ENCODE peak calls at places on chromosomes 11 and 22, in nine cellular contexts. R is Peyer's patch; T is LNCaP clone FGC; F is neural progenitor cell; L is B cell; Q is lower lobe of right lung; P is cardiac muscle cell; K is CD8-positive, alpha-beta T cell; Z is OCI-LY7. Y is an unnamed sample.
A peak's percentile ranks its signal among the peaks of the same experiment; 100 is the strongest.

GRCh38 chr11:34263462-34264186 is 94.2 kb downstream of the ABTB2 start:
- DNase-seq in R (no peak), T (peak; percentile 96), F (no peak), L (no peak), Q (peak; percentile 73), P (peak; percentile 75), K (no peak), Z (no peak), Y (no peak)

GRCh38 chr22:21832291-21833290 is 34.9 kb downstream of the MAPK1 start:
- DNase-seq in R (no peak), T (no peak), F (no peak), L (no peak), Q (no peak), P (peak; percentile 24), K (no peak), Z (peak; percentile 21), Y (no peak)

GRCh38 chr11:116535120-116535519 is 237.7 kb downstream of the BUD13 start:
- DNase-seq in R (no peak), T (no peak), F (no peak), L (no peak), Q (no peak), P (no peak), K (no peak), Z (no peak), Y (no peak)

GRCh38 chr11:131659931-131660330 is 289.5 kb downstream of the NTM start:
- DNase-seq in R (no peak), T (no peak), F (no peak), L (no peak), Q (no peak), P (no peak), K (no peak), Z (no peak), Y (no peak)

GRCh38 chr11:41245704-41246398 is 213.6 kb downstream of the LRRC4C start:
- DNase-seq in R (no peak), T (no peak), F (peak; percentile 11), L (no peak), Q (no peak), P (no peak), K (no peak), Z (no peak), Y (no peak)

GRCh38 chr11:122046846-122047245 is 69.2 kb downstream of the BLID start:
- DNase-seq in R (no peak), T (no peak), F (no peak), L (no peak), Q (no peak), P (peak; percentile 58), K (no peak), Z (no peak), Y (no peak)

GRCh38 chr22:44786610-44787009 is 34.2 kb downstream of the ARHGAP8 start:
- DNase-seq in R (no peak), T (no peak), F (no peak), L (no peak), Q (no peak), P (no peak), K (no peak), Z (no peak), Y (no peak)

GRCh38 chr11:40183073-40184064 is 1276.1 kb downstream of the LRRC4C start:
- DNase-seq in R (no peak), T (no peak), F (no peak), L (no peak), Q (no peak), P (no peak), K (no peak), Z (no peak), Y (peak; percentile 7)

GRCh38 chr22:38462960-38463784 is 4.7 kb upstream of the KDELR3 start:
- DNase-seq in R (no peak), T (no peak), F (peak; percentile 80), L (no peak), Q (no peak), P (peak; percentile 55), K (no peak), Z (peak; percentile 62), Y (no peak)

GRCh38 chr11:64919627-64920026 is 2.6 kb upstream of the ATG2A start:
- DNase-seq in R (no peak), T (no peak), F (no peak), L (no peak), Q (no peak), P (no peak), K (no peak), Z (no peak), Y (no peak)

GRCh38 chr11:64917663-64917995 is 620 bp upstream of the ATG2A start:
- DNase-seq in R (no peak), T (no peak), F (peak; percentile 36), L (no peak), Q (no peak), P (no peak), K (no peak), Z (no peak), Y (no peak)

GRCh38 chr11:64916848-64917662 is at the start of gene ATG2A:
- DNase-seq in R (peak; percentile 100), T (peak; percentile 99), F (peak; percentile 99), L (peak; percentile 97), Q (peak; percentile 100), P (peak; percentile 100), K (peak; percentile 98), Z (peak; percentile 100), Y (peak; percentile 99)

GRCh38 chr11:64916040-64916847 is 765 bp downstream of the ATG2A start:
- DNase-seq in R (peak; percentile 66), T (no peak), F (peak; percentile 47), L (no peak), Q (no peak), P (peak; percentile 53), K (peak; percentile 32), Z (peak; percentile 48), Y (peak; percentile 73)

GRCh38 chr11:64918056-64918455 is 1.0 kb upstream of the ATG2A start:
- DNase-seq in R (peak; percentile 23), T (no peak), F (peak; percentile 33), L (no peak), Q (no peak), P (peak; percentile 72), K (no peak), Z (peak; percentile 72), Y (no peak)
- TF ChIP-seq CTCF in R (no peak), T (peak; percentile 17), F (peak; percentile 8), L (no peak), Q (no peak), P (peak; percentile 39), K (no peak), Z (peak; percentile 79), Y (peak; percentile 48)

DNA sequence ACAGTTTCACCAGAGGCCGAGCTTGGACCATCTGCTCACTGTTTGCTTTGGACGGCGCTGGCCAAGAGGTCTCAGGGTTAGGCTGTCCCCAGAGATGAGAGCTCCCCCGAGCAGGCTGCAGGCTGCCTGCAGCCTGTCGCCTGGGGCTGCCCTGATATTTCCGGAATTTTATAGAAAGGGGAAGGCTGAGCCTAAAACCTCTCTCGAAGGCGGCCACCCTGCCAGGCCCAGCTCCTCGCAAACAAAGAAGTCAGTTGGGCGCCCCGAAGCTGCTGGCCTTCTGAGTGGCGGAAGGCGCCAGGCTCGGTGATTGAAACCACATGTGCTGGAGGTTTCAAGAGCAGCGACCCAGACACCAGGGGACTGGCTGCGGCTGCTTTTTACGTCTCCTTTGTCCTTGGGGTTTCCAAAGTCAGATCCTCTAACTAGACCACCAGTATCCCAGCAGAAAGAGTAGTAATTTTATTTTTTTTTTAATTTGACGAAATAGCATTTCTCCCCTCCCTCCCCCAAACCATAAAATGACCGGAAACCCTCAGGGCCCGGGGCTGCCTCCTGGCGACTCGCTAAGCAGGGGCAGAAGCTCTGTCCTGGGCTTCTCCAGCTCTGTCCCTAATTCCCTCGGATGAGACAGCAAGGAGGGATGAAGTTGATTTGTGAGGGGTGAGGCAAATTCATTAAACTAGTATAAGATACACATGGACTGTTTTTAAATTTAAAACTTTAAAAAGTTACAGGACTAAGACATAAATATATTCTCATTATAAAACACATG is 57.4 kb downstream of the CLMP start:
- DNase-seq in R (peak; percentile 24), T (no peak), F (peak; percentile 75), L (no peak), Q (peak; percentile 74), P (peak; percentile 91), K (no peak), Z (no peak), Y (peak; percentile 33)
- TF ChIP-seq CTCF in R (no peak), T (no peak), F (no peak), L (no peak), Q (no peak), P (peak; percentile 23), K (no peak), Z (no peak), Y (no peak)

GRCh38 chr11:107756553-107756952 is 44.7 kb upstream of the SLN start:
- DNase-seq in R (no peak), T (no peak), F (peak; percentile 51), L (no peak), Q (no peak), P (no peak), K (no peak), Z (no peak), Y (no peak)

GRCh38 chr11:107752508-107752907 is 40.7 kb upstream of the SLN start:
- DNase-seq in R (no peak), T (no peak), F (no peak), L (no peak), Q (no peak), P (no peak), K (no peak), Z (no peak), Y (no peak)

GRCh38 chr11:107752954-107753822 is 41.3 kb upstream of the SLN start:
- DNase-seq in R (no peak), T (no peak), F (no peak), L (no peak), Q (no peak), P (no peak), K (no peak), Z (no peak), Y (no peak)

DNA sequence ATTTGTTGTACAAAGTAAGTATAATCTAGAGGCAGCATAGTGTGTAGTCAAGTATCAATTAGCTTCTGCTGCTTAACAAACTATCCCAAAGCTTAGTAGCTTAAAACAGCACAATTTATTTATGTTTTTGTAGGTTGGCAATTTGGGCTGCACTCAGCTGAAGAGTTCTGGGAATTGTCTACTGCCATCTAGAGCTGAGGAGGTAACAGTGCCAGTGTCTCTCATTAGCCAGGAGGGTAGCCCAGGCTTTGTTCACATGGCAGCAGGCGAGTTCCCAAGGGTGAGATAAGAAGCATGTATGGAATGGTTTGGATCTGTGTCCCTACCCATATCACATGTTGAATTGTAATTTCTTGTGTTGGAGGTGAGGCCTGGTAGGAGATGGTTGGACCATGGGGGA is 45.8 kb upstream of the SLN start:
- DNase-seq in R (no peak), T (no peak), F (no peak), L (no peak), Q (no peak), P (no peak), K (no peak), Z (no peak), Y (no peak)
- TF ChIP-seq CTCF in R (no peak), T (no peak), F (no peak), L (no peak), Q (no peak), P (peak; percentile 9), K (no peak), Z (peak; percentile 62), Y (no peak)

DNA sequence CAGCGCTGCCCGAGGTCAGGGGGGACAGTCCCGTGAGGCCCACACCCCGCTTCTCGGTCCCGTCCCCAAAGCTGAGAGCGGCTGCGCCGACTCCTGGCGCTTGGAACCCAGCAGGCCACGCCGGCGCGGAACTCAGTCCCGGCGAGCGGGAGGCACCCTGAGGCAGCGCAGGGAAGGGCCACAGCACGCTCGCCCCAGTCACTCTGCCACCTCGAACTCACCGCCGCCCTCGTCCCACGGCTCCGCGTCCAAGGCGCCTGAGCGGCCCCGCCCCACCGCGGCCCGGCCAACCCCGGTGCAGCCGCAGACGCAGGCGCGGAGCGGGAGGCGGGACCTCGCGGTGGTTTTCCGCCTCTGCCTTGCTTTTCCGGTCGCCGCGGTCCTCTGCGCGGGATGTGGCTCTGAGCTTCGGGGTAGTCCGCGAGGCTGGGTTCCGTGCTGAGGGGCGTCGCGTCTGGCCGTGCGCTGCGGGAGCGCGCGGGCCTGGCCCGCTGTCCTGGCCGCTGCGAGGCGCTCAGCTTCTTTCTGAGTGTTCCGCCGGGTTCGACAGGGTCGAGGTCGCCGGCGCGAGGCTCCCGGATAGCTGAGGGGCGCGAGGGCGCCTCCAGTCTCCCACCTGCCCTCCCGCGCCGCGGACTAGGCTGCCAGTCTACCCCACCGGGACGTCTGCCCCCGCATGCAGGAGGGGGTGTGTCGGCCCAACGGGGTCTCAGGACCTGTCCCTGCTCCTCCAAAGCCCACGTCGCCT is at the start of gene CDPF1:
- DNase-seq in R (peak; percentile 88), T (peak; percentile 32), F (peak; percentile 90), L (peak; percentile 97), Q (peak; percentile 94), P (peak; percentile 87), K (peak; percentile 86), Z (peak; percentile 90), Y (peak; percentile 96)
- TF ChIP-seq CTCF in R (no peak), T (peak; percentile 23), F (no peak), L (no peak), Q (no peak), P (no peak), K (no peak), Z (peak; percentile 30), Y (peak; percentile 24)